ENCODE peak calls at places on chromosomes 4 and X, in eight cellular contexts. P is IMR-90, U is tibial nerve, X is body of pancreas, A is A549, Y is lung, K is left ventricle myocardium inferior, N is left lung. E is an unnamed sample.

GRCh38 chr4:25857403-25857802 is 5.4 kb downstream of the SEL1L3 start:
- DNase-seq in Y (no peak), K (no peak), U (no peak), A (peak; percentile 25), P (no peak), N (no peak), X (no peak), E (no peak)

GRCh38 chr4:70681730-70682129 is 6.6 kb upstream of the UTP3 start:
- DNase-seq in X (no peak), U (no peak), P (no peak), A (no peak), K (no peak), Y (no peak), N (no peak), E (no peak)

GRCh38 chr4:25621027-25621930 is 34.4 kb upstream of the SLC34A2 start:
- DNase-seq in U (no peak), A (no peak), N (no peak), X (no peak), P (no peak), K (no peak), Y (no peak), E (no peak)

GRCh38 chrX:115408736-115409390 is 119.3 kb downstream of the LUZP4 start:
- DNase-seq in N (no peak), X (no peak), U (no peak), K (no peak), Y (no peak), A (no peak), P (peak; percentile 40), E (no peak)

GRCh38 chr4:110550260-110550659 is 72.6 kb downstream of the PITX2 start:
- DNase-seq in K (no peak), U (no peak), N (no peak), X (no peak), A (no peak), P (peak; percentile 20), Y (no peak), E (no peak)

GRCh38 chr4:67581208-67581857 is 22.8 kb downstream of the STAP1 start:
- DNase-seq in Y (no peak), X (no peak), A (no peak), N (no peak), K (no peak), P (no peak), U (no peak), E (no peak)

GRCh38 chrX:76279007-76279406 is 106.1 kb downstream of the PBDC1 start:
- DNase-seq in X (peak; percentile 50), K (peak; percentile 13), A (peak; percentile 58), P (peak; percentile 47), U (no peak), N (no peak), Y (peak; percentile 38), E (no peak)

GRCh38 chr4:16790508-16790907 is 107.9 kb downstream of the LDB2 start:
- DNase-seq in X (no peak), A (no peak), K (no peak), P (no peak), U (no peak), N (no peak), Y (no peak), E (no peak)

GRCh38 chr4:24933684-24934275 is 20.9 kb upstream of the CCDC149 start:
- DNase-seq in U (no peak), N (no peak), X (no peak), K (no peak), A (no peak), Y (no peak), P (no peak), E (no peak)

GRCh38 chrX:113330416-113330815 is 489.8 kb upstream of the AMOT start:
- DNase-seq in Y (no peak), U (no peak), K (no peak), A (no peak), N (no peak), P (no peak), X (no peak), E (no peak)

GRCh38 chr4:10296730-10297129 is 160.5 kb downstream of the ZNF518B start:
- DNase-seq in U (no peak), A (no peak), N (no peak), K (no peak), X (no peak), P (no peak), Y (no peak), E (no peak)

GRCh38 chr4:14247767-14248166 is 620.2 kb upstream of the BOD1L1 start:
- DNase-seq in Y (no peak), K (no peak), X (no peak), A (no peak), N (no peak), P (no peak), U (no peak), E (no peak)

GRCh38 chrX:115234220-115234557 is 293 bp upstream of the LRCH2 start:
- DNase-seq in X (no peak), U (no peak), P (no peak), N (no peak), A (no peak), K (no peak), Y (no peak), E (no peak)

GRCh38 chr4:146333187-146333894 is 119.0 kb downstream of the REELD1 start:
- DNase-seq in U (no peak), Y (no peak), A (peak; percentile 18), K (no peak), X (no peak), N (no peak), P (peak; percentile 68), E (no peak)

GRCh38 chr4:188023682-188024081 is 28.1 kb downstream of the ZFP42 start:
- DNase-seq in N (no peak), Y (no peak), P (peak; percentile 26), A (no peak), X (no peak), U (no peak), K (no peak), E (no peak)

DNA sequence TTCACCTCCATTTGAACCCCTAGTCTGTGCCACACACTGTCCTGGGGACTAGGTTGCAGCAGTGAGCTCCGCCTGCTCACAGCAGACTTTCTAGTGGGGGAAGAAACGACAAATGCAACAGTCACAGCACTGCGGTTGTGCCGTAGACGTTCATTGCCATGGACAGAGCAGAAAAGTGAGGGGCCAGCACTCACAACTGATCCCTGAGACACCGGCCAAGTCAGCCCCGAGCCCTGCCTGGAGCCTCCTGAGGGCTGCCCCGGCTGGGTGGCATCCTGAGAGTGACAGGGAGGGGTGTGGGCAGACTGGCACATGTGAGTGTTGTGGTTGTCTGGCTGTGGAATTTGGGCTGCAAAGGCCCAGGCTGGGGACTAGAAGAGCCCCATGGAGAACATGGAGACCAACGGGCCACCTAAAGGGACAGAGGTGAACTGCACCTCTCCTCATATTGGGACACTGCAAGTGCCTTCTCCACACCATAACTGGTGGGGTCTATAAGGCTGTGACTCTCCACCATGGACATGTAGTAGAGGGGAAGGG is 4.6 kb downstream of the DUSP9 start:
- DNase-seq in Y (no peak), A (peak; percentile 35), X (no peak), U (no peak), N (no peak), K (no peak), P (no peak), E (no peak)
- TF ChIP-seq CTCF in Y (no peak), A (no peak), X (no peak), U (no peak), N (peak; percentile 14), K (peak; percentile 18), P (peak; percentile 14), E (peak; percentile 11)

DNA sequence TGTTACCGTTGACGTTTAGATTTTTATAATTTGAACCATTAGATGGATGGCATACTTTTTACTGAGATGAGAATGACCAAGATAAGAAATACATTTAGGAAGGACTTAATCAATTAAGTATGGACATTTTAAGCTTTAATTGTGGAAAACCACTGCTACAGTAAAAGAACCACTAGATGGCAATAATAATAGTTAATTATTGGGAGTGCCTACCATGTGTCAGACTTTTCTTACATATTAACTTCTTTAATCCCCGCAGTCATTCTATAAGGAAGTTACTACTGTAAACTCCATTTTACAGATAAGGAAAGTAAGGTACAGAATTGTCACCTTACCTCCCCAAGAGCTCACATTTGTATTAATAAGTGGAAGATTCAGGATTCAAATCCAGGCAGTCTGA is 48.5 kb upstream of the MYOZ2 start:
- DNase-seq in U (no peak), X (no peak), K (no peak), P (no peak), N (no peak), A (peak; percentile 31), Y (no peak), E (no peak)
- H3K27ac ChIP-seq in U (no peak overlapping the region), X (no peak overlapping the region), K (peak overlapping the region; percentile 25), P (no peak overlapping the region), N (no peak overlapping the region), A (peak overlapping the region; percentile 85), Y (no peak overlapping the region), E (no peak overlapping the region)

GRCh38 chr4:40149960-40150385 is 46.9 kb upstream of the RHOH start:
- DNase-seq in N (no peak), X (peak; percentile 67), Y (peak; percentile 64), K (peak; percentile 19), A (peak; percentile 83), P (peak; percentile 67), U (peak; percentile 39), E (peak; percentile 11)
- TF ChIP-seq CTCF in N (peak; percentile 97), X (peak; percentile 58), Y (peak; percentile 79), K (peak; percentile 87), A (peak; percentile 70), P (peak; percentile 74), U (peak; percentile 71), E (peak; percentile 96)

GRCh38 chr4:139015269-139015947 is at the start of gene NOCT:
- DNase-seq in X (peak; percentile 92), N (peak; percentile 97), Y (peak; percentile 90), U (peak; percentile 60), A (peak; percentile 91), K (peak; percentile 86), P (peak; percentile 94), E (peak; percentile 45)

GRCh38 chr4:139011220-139011950 is 4.2 kb upstream of the NOCT start:
- DNase-seq in P (no peak), U (no peak), Y (no peak), A (no peak), X (no peak), K (no peak), N (no peak), E (no peak)

GRCh38 chr4:139017861-139018260 is 2.3 kb downstream of the NOCT start:
- DNase-seq in K (no peak), X (no peak), P (no peak), U (no peak), Y (no peak), N (no peak), A (no peak), E (no peak)

GRCh38 chr4:139015948-139016451 is 419 bp downstream of the NOCT start:
- DNase-seq in N (peak; percentile 90), U (no peak), Y (peak; percentile 53), X (peak; percentile 56), K (peak; percentile 30), A (peak; percentile 19), P (peak; percentile 20), E (no peak)

DNA sequence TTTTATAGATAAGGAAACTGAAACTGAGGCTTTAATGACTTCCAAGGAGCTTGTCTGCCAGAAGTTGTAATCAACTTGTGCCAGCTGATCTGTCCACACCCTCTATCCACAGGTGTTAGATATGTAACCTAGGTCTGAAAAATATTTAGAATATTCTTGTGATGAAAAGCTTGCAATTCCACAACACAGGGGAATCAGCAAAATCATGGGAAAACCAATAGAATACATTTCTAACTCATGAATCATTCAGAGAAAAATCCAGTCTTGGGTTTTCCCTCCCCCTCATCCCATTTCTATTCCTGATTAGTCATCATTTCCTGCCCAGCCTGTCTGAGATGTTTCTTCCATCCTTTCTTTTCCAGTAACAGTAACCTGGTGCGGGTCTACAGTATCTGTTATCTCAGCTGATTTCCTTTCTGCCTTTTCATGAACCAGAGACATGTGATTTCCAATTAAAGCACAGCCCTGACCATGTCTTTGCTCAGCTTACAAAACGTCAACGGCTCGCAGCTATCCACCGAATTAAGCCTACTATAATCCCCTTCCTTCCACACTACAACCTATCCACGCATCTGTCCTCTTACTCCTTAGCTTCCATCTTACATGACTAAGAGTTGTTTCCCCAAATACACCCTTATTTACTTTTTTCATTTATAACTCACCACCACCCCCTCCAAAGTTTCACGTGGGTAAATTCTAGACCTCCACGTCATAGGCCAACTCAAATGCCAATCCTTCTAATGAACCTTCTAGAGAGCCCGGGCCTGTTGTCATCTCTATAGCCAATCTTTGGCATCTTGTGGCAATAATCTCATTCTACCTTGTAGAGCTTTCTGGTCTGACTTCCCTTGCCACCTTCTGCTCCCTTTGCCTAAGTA is 951 bp upstream of the NOCT start:
- DNase-seq in U (no peak), N (no peak), X (peak; percentile 26), Y (peak; percentile 29), K (no peak), P (peak; percentile 94), A (peak; percentile 84), E (no peak)
- H3K27ac ChIP-seq in U (peak overlapping the region; percentile 87), N (peak overlapping the region; percentile 91), X (peak overlapping the region; percentile 96), Y (peak overlapping the region; percentile 84), K (peak overlapping the region; percentile 95), P (peak overlapping the region; percentile 93), A (peak overlapping the region; percentile 99), E (peak overlapping the region; percentile 94)